ENCODE peak calls at places on chromosomes 3 and 15, in five cellular contexts. Q is IMR-90, H is upper lobe of right lung, N is PC-3, M is transverse colon. A is an unnamed sample.

GRCh38 chr15:37015025-37015424 is 85.3 kb downstream of the MEIS2 start:
- DNase-seq in H (no peak), M (no peak), Q (no peak), N (no peak), A (peak; percentile 89)

GRCh38 chr3:120693439-120694172 is 11.6 kb upstream of the HGD start:
- DNase-seq in Q (peak; percentile 55), N (peak; percentile 83), M (no peak), H (no peak), A (peak; percentile 33)

GRCh38 chr3:31968927-31969418 is 12.1 kb downstream of the OSBPL10 start:
- DNase-seq in H (no peak), M (no peak), N (peak; percentile 97), Q (peak; percentile 93), A (peak; percentile 86)

GRCh38 chr3:141959531-141959920 is 83.1 kb downstream of the ATP1B3 start:
- DNase-seq in H (no peak), Q (no peak), N (no peak), M (no peak), A (peak; percentile 84)

GRCh38 chr3:129663045-129663446 is 56.6 kb upstream of the PLXND1 start:
- DNase-seq in N (peak; percentile 97), H (no peak), Q (no peak), M (no peak), A (peak; percentile 97)

GRCh38 chr3:31743690-31744089 is 211.0 kb downstream of the STT3B start:
- DNase-seq in Q (peak; percentile 25), H (no peak), M (no peak), N (no peak), A (no peak)

GRCh38 chr3:171001957-171002694 is 24.4 kb downstream of the SLC2A2 start:
- DNase-seq in Q (peak; percentile 66), M (peak; percentile 18), H (no peak), N (peak; percentile 94), A (peak; percentile 62)

GRCh38 chr3:135337176-135337575 is 542.1 kb downstream of the EPHB1 start:
- DNase-seq in H (no peak), M (no peak), Q (no peak), N (no peak), A (no peak)

GRCh38 chr3:107198522-107199271 is 178.5 kb upstream of the CCDC54 start:
- DNase-seq in M (no peak), Q (peak; percentile 50), N (no peak), H (no peak), A (no peak)

GRCh38 chr3:47583320-47584075 is 4.8 kb upstream of the CSPG5 start:
- DNase-seq in N (no peak), M (no peak), H (no peak), Q (peak; percentile 19), A (peak; percentile 54)

GRCh38 chr15:92149469-92149868 is 244.2 kb upstream of the ST8SIA2 start:
- DNase-seq in H (no peak), Q (no peak), N (no peak), M (no peak), A (no peak)

GRCh38 chr3:39910828-39911464 is 101.5 kb downstream of the MYRIP start:
- DNase-seq in N (no peak), M (no peak), H (no peak), Q (no peak), A (peak; percentile 20)

GRCh38 chr3:140093742-140094141 is 158.8 kb downstream of the CLSTN2 start:
- DNase-seq in Q (peak; percentile 46), H (no peak), M (peak; percentile 71), N (peak; percentile 59), A (peak; percentile 53)
- H3K4me3 ChIP-seq in Q (no peak overlapping the region), H (no peak overlapping the region), M (no peak overlapping the region), N (no peak overlapping the region), A (no peak overlapping the region)

DNA sequence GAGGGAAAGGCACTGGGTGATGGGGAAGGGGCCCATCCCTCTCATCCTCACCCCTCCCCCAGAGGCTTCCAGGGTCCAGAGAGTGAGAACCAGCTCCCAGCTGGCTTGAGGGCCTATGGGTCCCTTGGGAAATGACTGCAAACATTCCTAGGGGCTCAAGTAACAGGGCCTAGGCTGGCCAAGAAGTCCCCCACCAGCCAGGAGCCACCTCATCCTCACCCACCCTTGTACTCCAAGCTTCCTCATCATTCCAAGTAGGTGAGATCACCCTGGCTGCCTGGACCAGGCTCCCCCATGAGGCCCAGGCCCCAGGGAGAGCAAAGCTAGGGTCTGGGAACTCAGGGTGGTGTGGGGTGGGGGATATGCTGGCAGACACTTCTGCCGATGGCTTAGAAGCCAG is 14.8 kb downstream of the LOXL1 start:
- DNase-seq in M (no peak), N (peak; percentile 90), H (no peak), Q (peak; percentile 97), A (peak; percentile 39)
- H3K4me3 ChIP-seq in M (no peak overlapping the region), N (no peak overlapping the region), H (no peak overlapping the region), Q (no peak overlapping the region), A (no peak overlapping the region)

GRCh38 chr3:174147798-174148197 is 711.3 kb upstream of the NAALADL2 start:
- DNase-seq in M (no peak), Q (no peak), N (no peak), H (no peak), A (no peak)
- H3K4me3 ChIP-seq in M (no peak overlapping the region), Q (no peak overlapping the region), N (no peak overlapping the region), H (no peak overlapping the region), A (no peak overlapping the region)

GRCh38 chr3:37456270-37456708 is 281.9 kb upstream of the LRRFIP2 start:
- DNase-seq in Q (no peak), H (peak; percentile 75), M (peak; percentile 77), N (peak; percentile 14), A (no peak)
- H3K4me3 ChIP-seq in Q (no peak overlapping the region), H (peak overlapping the region; percentile 5), M (no peak overlapping the region), N (no peak overlapping the region), A (no peak overlapping the region)

GRCh38 chr3:174191895-174192294 is 667.2 kb upstream of the NAALADL2 start:
- DNase-seq in Q (no peak), H (no peak), M (no peak), N (no peak), A (no peak)

GRCh38 chr3:174186339-174186984 is 672.7 kb upstream of the NAALADL2 start:
- DNase-seq in Q (no peak), H (no peak), N (peak; percentile 24), M (no peak), A (no peak)

GRCh38 chr3:174193559-174193958 is 665.6 kb upstream of the NAALADL2 start:
- DNase-seq in Q (peak; percentile 56), M (no peak), H (no peak), N (no peak), A (no peak)

GRCh38 chr3:174191380-174191779 is 667.8 kb upstream of the NAALADL2 start:
- DNase-seq in M (no peak), N (no peak), Q (no peak), H (no peak), A (no peak)
- H3K4me3 ChIP-seq in M (no peak overlapping the region), N (no peak overlapping the region), Q (no peak overlapping the region), H (no peak overlapping the region), A (no peak overlapping the region)

DNA sequence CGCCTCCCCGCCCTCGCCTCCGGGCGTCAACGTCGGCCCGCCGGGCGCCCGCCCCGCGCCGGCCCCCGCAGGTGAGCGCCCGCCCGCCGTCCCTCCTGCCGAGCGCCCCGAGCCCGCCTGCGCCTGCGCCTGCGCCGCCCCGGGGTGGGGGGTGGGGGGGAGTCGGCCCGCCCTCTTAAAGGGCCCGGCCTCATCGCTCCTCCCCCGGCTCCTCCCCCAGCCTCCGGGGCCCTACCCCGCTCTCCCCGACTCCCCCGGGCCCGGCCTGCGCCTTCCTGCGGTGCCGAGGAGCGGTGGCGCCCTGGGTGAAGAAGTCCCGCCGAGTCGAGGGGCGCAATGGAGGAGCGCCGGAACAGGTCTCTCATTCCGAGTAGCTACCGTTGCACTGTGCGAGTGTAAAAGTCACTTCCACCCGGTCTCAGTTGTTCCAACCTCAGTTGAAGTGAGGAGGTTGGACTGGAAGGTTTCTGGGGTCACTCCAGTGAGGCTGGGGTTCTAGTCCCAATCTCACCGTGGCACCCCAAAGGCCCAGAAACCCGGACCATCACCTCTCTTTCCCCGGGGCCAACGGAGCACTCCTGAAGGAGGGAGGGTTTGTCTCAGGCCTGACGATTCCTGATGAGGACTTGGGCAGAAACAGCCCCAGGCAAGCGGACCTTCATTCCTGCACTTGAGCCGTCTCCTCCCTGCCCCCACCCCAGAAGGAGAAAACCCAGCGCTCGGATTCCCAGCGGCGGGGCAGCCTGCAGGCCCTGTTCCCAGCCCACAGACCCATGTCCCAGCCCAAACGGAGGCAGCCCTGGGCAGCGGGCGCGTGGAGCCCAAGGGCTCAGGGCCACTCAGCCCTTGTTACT is 1.5 kb upstream of the TNK2 start:
- DNase-seq in M (peak; percentile 92), H (peak; percentile 93), Q (peak; percentile 61), N (peak; percentile 84), A (peak; percentile 87)
- H3K4me3 ChIP-seq in M (peak overlapping the region; percentile 22), H (peak overlapping the region; percentile 53), Q (peak overlapping the region; percentile 81), N (peak overlapping the region; percentile 59), A (peak overlapping the region; percentile 48)

DNA sequence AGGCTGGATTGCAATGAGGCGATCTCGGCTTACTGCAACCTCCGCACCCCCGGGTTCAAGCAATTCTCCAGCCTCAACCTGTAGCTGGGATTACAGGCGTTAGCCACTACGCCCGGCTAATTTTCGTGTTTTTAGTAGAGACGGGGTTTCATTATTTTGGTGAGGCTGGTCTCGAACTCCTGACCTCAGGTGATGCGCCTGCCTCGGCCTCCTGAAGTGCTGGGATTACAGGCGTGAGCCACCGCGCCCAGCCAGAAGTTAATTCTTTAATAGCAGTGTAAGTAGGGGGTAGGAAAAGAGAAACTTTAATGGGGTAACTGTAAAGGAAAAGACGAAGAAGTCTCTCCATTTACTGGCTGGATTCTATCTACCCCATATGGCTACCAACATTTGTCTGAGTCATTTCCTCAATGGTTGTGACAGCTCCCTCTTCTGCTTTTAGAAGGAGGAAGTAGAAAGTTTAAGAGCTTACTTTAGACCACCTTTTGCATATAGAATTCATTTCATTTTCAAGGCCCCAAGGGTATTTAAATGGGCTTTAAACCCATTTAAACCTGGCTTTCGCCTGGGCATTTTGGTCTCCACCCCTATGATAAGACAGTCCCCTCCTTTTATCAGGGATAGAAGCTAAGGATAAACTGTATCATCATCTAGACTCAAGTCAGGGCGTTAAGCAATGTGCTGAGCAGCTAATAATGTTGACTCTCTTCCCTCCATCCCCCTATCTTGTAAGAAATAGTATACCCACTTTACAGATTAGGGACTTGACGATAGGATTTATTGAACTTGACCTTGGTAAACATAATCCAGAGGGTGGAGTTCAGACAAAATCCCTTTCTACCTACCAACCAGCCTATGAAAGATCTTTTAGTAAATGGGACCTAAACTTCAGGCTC is 1.1 kb upstream of the CDV3 start:
- DNase-seq in M (peak; percentile 19), H (no peak), N (no peak), Q (peak; percentile 53), A (peak; percentile 55)
- H3K4me3 ChIP-seq in M (no peak overlapping the region), H (peak overlapping the region; percentile 35), N (peak overlapping the region; percentile 36), Q (peak overlapping the region; percentile 12), A (peak overlapping the region; percentile 31)

GRCh38 chr3:26102376-26103110 is 312.7 kb downstream of the OXSM start:
- DNase-seq in M (no peak), H (no peak), Q (no peak), N (no peak), A (no peak)

GRCh38 chr3:26106119-26106690 is 316.3 kb downstream of the OXSM start:
- DNase-seq in H (no peak), M (no peak), Q (no peak), N (no peak), A (peak; percentile 4)

GRCh38 chr3:26100176-26100575 is 310.3 kb downstream of the OXSM start:
- DNase-seq in Q (no peak), M (no peak), N (no peak), H (no peak), A (no peak)

GRCh38 chr3:26108846-26109489 is 319.1 kb downstream of the OXSM start:
- DNase-seq in M (no peak), N (no peak), Q (no peak), H (no peak), A (no peak)

DNA sequence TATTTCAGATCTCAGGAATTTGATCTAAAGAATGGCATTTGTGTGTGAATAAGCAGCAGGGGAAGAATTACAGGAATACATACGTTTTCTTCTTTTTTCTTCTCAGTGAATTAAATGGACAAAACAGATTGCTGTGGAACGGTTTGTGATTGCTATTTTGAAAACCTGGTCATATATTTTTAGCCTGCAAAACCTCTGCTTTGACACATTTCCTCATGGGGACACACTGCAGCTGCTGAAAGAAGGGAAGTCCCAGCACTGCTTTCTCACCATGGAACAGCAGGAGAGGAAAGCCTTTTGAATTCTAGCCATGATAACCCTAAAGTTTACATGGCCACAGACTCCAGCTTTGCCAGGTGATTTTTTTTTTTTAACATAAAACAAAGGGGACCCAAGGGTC is 315.0 kb downstream of the OXSM start:
- DNase-seq in N (no peak), Q (no peak), H (no peak), M (no peak), A (no peak)
- H3K4me3 ChIP-seq in N (no peak overlapping the region), Q (no peak overlapping the region), H (no peak overlapping the region), M (no peak overlapping the region), A (no peak overlapping the region)